ENCODE peak calls at places on chromosomes 2 and 18, in six cellular contexts. P, X, M, W, O and D are unnamed samples.

GRCh38 chr2:108224022-108224421 is 15.7 kb upstream of the SULT1C3 start:
- DNase-seq in W (no peak), P (no peak), O (no peak), M (no peak), X (no peak), D (no peak)

GRCh38 chr2:138030459-138030858 is 66.2 kb downstream of the HNMT start:
- DNase-seq in O (no peak), W (no peak), M (no peak), X (no peak), P (no peak), D (no peak)

GRCh38 chr18:28108801-28109200 is 68.1 kb downstream of the CDH2 start:
- DNase-seq in W (peak), M (no peak), O (no peak), X (no peak), P (no peak), D (no peak)

GRCh38 chr18:42929857-42930256 is 185.6 kb downstream of the RIT2 start:
- DNase-seq in P (no peak), M (no peak), O (peak), W (no peak), X (no peak), D (no peak)

GRCh38 chr2:73944714-73945113 is 18.0 kb downstream of the DGUOK start:
- DNase-seq in O (no peak), W (no peak), P (no peak), X (no peak), M (no peak), D (no peak)

GRCh38 chr18:34870916-34871315 is 160.8 kb downstream of the DTNA start:
- DNase-seq in M (no peak), X (no peak), P (no peak), W (no peak), O (no peak), D (no peak)

GRCh38 chr2:216373896-216374295 is 1.6 kb upstream of the MARCHF4 start:
- DNase-seq in O (no peak), P (no peak), X (no peak), M (no peak), W (no peak), D (no peak)

GRCh38 chr2:233285921-233286320 is 21.7 kb upstream of the SAG start:
- DNase-seq in X (no peak), W (no peak), M (no peak), P (no peak), O (no peak), D (no peak)

GRCh38 chr2:219596954-219597551 is 604 bp upstream of the STK11IP start:
- DNase-seq in W (peak), X (no peak), P (no peak), O (no peak), M (no peak), D (no peak)

GRCh38 chr2:42124051-42124813 is 44.9 kb upstream of the EML4 start:
- DNase-seq in O (no peak), P (no peak), X (peak), M (no peak), W (no peak), D (no peak)